ENCODE peak calls at places on chromosomes 11 and 22, in five cellular contexts. Q is SK-N-SH, S is K562, K is HepG2, A is GM12878. U is an unnamed sample.
A peak's percentile ranks its signal among the peaks of the same experiment; 100 is the strongest.

GRCh38 chr22:17742528-17742902 is 31.8 kb downstream of the BID start:
- DNase-seq in K (peak; percentile 63), Q (peak; percentile 93), S (peak; percentile 89), A (no peak), U (peak; percentile 80)

GRCh38 chr11:35049906-35050531 is 89.0 kb upstream of the CD44 start:
- DNase-seq in K (no peak), S (no peak), Q (no peak), A (peak; percentile 44), U (no peak)

GRCh38 chr22:27801616-27802388 is at the start of gene MN1:
- DNase-seq in S (no peak), Q (peak; percentile 89), A (no peak), K (no peak), U (no peak)

GRCh38 chr22:19975707-19976035 is 34.1 kb upstream of the TXNRD2 start:
- DNase-seq in K (no peak), S (no peak), Q (no peak), A (no peak), U (no peak)

GRCh38 chr11:111334495-111335123 is 36.3 kb downstream of the POU2AF3 start:
- DNase-seq in A (no peak), S (no peak), Q (peak; percentile 24), K (peak; percentile 99), U (no peak)

GRCh38 chr22:31538815-31539214 is 42.5 kb downstream of the SFI1 start:
- DNase-seq in K (no peak), A (peak; percentile 58), Q (no peak), S (no peak), U (no peak)

GRCh38 chr22:38316340-38317236 is 645 bp downstream of the CSNK1E start:
- DNase-seq in Q (peak; percentile 79), A (no peak), S (peak; percentile 51), K (no peak), U (no peak)

GRCh38 chr11:36130401-36130800 is 158.8 kb downstream of the COMMD9 start:
- DNase-seq in A (no peak), S (peak; percentile 18), K (no peak), Q (no peak), U (no peak)

GRCh38 chr22:41262250-41262765 is 21.6 kb upstream of the CHADL start:
- DNase-seq in A (no peak), Q (no peak), S (no peak), K (no peak), U (no peak)

GRCh38 chr11:33970984-33971466 is 79.1 kb upstream of the LMO2 start:
- DNase-seq in K (peak; percentile 46), A (no peak), Q (peak; percentile 66), S (peak; percentile 86), U (no peak)

GRCh38 chr11:113778111-113778910 is 1.3 kb upstream of the CLDN25 start:
- DNase-seq in Q (peak; percentile 58), A (no peak), K (peak; percentile 40), S (no peak), U (no peak)

GRCh38 chr22:28978863-28979799 is 82.5 kb downstream of the C22orf31 start:
- DNase-seq in K (no peak), A (no peak), S (no peak), Q (no peak), U (no peak)

GRCh38 chr11:72125956-72126355 is 9.6 kb upstream of the FOLR3 start:
- DNase-seq in K (no peak), A (no peak), S (no peak), Q (no peak), U (no peak)

GRCh38 chr11:118975771-118976709 is 4.5 kb downstream of the FOXR1 start:
- DNase-seq in K (no peak), Q (no peak), S (peak; percentile 37), A (no peak), U (no peak)
- H3K79me2 ChIP-seq in K (no peaks in the 10 kb centered on the region), Q (no peaks in the 10 kb centered on the region), S (no peaks in the 10 kb centered on the region), A (no peaks in the 10 kb centered on the region), U (no peaks in the 10 kb centered on the region)

GRCh38 chr11:102727890-102728289 is 3.1 kb upstream of the MMP8 start:
- DNase-seq in Q (no peak), A (no peak), S (no peak), K (no peak), U (no peak)

GRCh38 chr11:102730036-102730815 is 5.5 kb upstream of the MMP8 start:
- DNase-seq in A (no peak), Q (no peak), S (no peak), K (no peak), U (no peak)

GRCh38 chr11:102734650-102735049 is 9.9 kb upstream of the MMP8 start:
- DNase-seq in Q (no peak), K (no peak), S (no peak), A (no peak), U (no peak)

DNA sequence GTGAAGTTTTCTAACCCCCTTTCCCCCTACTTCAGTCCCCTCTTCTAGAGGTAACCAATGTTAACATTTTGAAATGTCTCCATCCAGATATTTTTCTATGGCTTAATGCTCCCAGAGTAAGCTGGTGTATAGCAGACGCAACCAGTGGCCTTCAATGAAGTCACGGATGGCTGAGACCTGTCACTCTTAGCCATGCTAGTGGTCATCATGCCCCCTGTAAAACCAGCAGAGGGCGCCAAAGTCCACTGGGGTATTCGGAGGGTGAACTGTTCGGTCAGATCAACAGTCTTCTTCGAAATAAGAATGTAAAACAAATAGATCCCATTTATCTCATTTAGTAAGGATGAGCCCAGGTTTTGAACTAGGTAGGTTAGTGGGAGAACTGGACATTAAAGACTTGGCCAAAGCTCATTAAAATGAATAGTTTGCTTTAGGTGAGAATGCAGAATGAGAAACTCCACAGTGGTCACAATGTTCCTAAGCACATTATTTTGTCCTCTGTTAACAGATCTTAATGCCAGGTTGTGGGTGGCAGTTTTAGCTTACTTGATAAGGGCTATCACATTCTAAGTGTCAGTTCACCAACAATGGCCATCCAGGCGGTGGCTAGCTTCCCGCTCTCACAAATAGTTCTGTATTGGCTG is 8.6 kb upstream of the MMP8 start:
- DNase-seq in A (no peak), K (peak; percentile 60), Q (peak; percentile 49), S (peak; percentile 78), U (peak; percentile 57)
- TF ChIP-seq TAF1 in A (no peak), K (no peak), Q (no peak), S (no peak), U (no peak)

GRCh38 chr11:93686812-93687211 is 25.3 kb downstream of the CEP295 start:
- DNase-seq in Q (no peak), K (no peak), S (no peak), A (no peak), U (no peak)
- H4K20me1 ChIP-seq in Q (no peaks in the 10 kb centered on the region), K (no peaks in the 10 kb centered on the region), S (no peaks in the 10 kb centered on the region), A (no peaks in the 10 kb centered on the region), U (no peaks in the 10 kb centered on the region)

GRCh38 chr11:102186836-102187235 is 76.6 kb downstream of the YAP1 start:
- DNase-seq in S (no peak), A (no peak), K (peak; percentile 90), Q (no peak), U (no peak)
- H3K79me2 ChIP-seq in S (no peaks in the 10 kb centered on the region), A (no peaks in the 10 kb centered on the region), K (peaks cover 31% of the 10 kb centered on the region), Q (peaks cover 83% of the 10 kb centered on the region), U (no peaks in the 10 kb centered on the region)

DNA sequence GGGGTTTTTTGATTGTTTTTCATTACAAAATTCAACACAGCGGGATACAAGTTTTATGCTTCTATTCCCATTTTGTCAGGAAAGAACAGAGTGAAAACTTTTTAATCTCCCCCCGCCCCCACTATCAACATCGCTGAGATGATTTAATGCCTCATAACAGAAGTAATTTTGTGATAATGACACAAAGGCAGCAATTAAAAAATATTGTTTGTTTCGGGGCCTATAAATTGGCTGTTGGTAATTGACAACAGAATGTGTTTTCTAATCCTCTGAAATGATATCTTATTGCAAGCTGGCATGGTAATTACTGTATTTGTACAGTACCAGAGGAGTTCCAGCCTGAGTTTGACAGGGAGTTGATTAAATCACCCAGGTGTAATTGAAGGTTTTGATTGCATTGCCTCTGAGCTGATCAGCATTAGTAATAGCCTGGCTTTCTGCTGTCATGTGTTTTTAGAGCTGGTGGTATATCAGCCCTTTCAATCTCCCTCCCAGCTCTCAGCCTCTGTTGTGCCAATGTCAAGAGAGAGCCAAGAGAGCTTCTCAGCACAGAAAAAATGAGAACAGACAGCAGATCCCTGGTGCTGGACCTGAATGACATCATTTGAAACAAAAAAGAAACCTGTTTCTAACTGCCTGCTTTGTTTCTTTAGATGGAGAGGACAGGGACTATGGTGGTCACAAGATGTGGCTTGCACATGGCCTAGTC is 265.1 kb downstream of the FAM76B start:
- DNase-seq in Q (peak; percentile 55), S (no peak), K (no peak), A (no peak), U (no peak)
- TF ChIP-seq TAF1 in Q (no peak), S (no peak), K (no peak), A (no peak), U (no peak)

DNA sequence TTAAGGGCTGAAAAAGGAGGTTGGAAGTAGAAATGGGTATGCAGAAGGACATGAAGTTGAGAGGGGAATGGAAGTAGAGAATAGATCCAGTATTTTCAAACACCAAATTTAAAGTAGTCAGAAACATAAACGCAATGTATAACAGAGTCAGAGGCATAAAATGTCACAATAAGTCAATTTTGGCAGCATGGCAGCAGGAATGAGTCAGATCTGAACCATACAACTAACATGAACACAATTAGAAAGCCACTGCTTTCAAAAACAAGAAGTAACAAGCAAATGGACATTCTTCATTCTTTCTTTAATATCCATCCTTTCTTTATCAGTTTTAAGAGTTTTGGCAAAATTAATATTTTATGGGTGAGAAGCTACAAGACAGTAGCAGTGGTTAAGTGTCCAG is 2.5 kb downstream of the CHORDC1 start:
- DNase-seq in S (no peak), Q (no peak), K (no peak), A (no peak), U (no peak)
- H4K20me1 ChIP-seq in S (peaks cover 6% of the 10 kb centered on the region), Q (peaks cover 51% of the 10 kb centered on the region), K (peaks cover 25% of the 10 kb centered on the region), A (peaks cover 4% of the 10 kb centered on the region), U (peaks cover 1% of the 10 kb centered on the region)

DNA sequence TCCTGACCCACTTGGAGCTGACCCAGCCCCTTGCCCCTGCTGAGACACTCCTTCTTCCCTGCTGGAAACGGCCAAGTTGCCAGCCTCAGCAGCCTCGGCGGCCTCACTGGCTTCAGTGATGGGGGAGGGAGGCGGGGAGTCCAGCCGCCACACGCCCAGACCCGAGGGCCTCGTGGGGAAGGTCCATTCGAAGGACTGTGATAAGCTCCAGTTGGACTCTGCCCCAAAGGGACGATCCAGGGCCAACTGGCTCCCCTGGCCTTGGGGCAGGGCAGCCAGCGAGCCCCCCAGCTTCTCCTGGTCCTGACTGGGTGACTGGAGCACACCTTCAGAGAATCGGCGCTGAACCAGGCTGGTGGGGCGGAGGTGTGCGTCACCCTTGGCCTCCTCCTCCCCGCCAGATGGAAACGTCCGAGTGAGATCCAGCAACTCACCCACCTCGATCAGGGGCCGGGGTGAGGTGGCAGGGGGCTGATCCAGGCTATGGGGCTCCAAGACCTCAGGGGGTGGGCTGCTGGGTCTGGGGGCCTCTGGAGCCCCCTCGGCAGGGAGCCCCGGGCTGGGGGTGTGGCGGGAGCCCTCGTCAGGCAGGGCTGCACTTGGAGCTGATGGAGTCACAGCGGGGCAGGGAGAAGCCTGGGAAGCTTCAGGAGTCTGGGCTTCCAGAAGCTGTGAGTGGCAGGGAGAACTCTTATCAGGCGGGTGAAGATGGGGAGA is 11.5 kb downstream of the TNKS1BP1 start:
- DNase-seq in Q (no peak), K (no peak), S (no peak), A (no peak), U (no peak)
- H3K79me2 ChIP-seq in Q (peaks cover 31% of the 10 kb centered on the region), K (no peaks in the 10 kb centered on the region), S (peaks cover 4% of the 10 kb centered on the region), A (no peaks in the 10 kb centered on the region), U (peaks cover 28% of the 10 kb centered on the region)